ENCODE peak calls at places on chromosomes 3 and 15, in nine cellular contexts. E is fibroblast of lung; B is heart right ventricle; J is stomach; S is ovary; Q is pancreas; P is mesenchymal stem cell; F is effector memory CD4-positive, alpha-beta T cell; Z is adrenal gland. K is an unnamed sample. For H3K4me1, the result is how much of the 10 kb centered on the place peaks cover.

GRCh38 chr15:70451861-70452653 is 311.3 kb downstream of the UACA start:
- DNase-seq in E (no peak), B (no peak), J (peak), S (no peak), Q (no peak), P (no peak), F (no peak), Z (no peak), K (peak)

GRCh38 chr3:127254001-127254400 is 33.8 kb downstream of the PRR20G start:
- DNase-seq in E (no peak), B (no peak), J (no peak), S (no peak), Q (no peak), P (no peak), F (no peak), Z (no peak), K (no peak)

GRCh38 chr15:33656090-33656670 is 312.1 kb upstream of the CHRM5 start:
- DNase-seq in E (no peak), B (no peak), J (no peak), S (no peak), Q (no peak), P (no peak), F (no peak), Z (no peak), K (no peak)

GRCh38 chr3:414063-414462 is 217.5 kb downstream of the CHL1 start:
- DNase-seq in E (peak), B (no peak), J (no peak), S (no peak), Q (no peak), P (peak), F (no peak), Z (no peak), K (peak)

GRCh38 chr15:59178151-59178705 is 28.4 kb upstream of the LDHAL6B start:
- DNase-seq in E (no peak), B (no peak), J (no peak), S (no peak), Q (no peak), P (no peak), F (no peak), Z (no peak), K (no peak)

GRCh38 chr3:112514527-112515128 is 15.4 kb upstream of the BTLA start:
- DNase-seq in E (no peak), B (no peak), J (no peak), S (no peak), Q (no peak), P (peak), F (no peak), Z (no peak), K (no peak)

GRCh38 chr15:67114846-67115521 is 49.6 kb downstream of the SMAD3 start:
- DNase-seq in E (no peak), B (no peak), J (no peak), S (no peak), Q (no peak), P (no peak), F (no peak), Z (no peak), K (no peak)

GRCh38 chr15:23570466-23570865 is 5.0 kb downstream of the MKRN3 start:
- DNase-seq in E (no peak), B (no peak), J (no peak), S (no peak), Q (peak), P (no peak), F (no peak), Z (no peak), K (no peak)

GRCh38 chr3:38916706-38917105 is 100.7 kb upstream of the SCN10A start:
- DNase-seq in E (no peak), B (no peak), J (no peak), S (no peak), Q (no peak), P (peak), F (no peak), Z (no peak), K (no peak)

GRCh38 chr3:8712045-8712870 is 21.3 kb upstream of the CAV3 start:
- DNase-seq in E (peak), B (no peak), J (no peak), S (no peak), Q (no peak), P (no peak), F (no peak), Z (no peak), K (no peak)

GRCh38 chr15:32994810-32995424 is 199.6 kb downstream of the FMN1 start:
- DNase-seq in E (peak), B (no peak), J (no peak), S (no peak), Q (no peak), P (peak), F (no peak), Z (no peak), K (peak)

GRCh38 chr15:63999177-63999576 is 47.1 kb downstream of the DAPK2 start:
- DNase-seq in E (peak), B (no peak), J (no peak), S (no peak), Q (no peak), P (peak), F (no peak), Z (peak), K (no peak)

GRCh38 chr15:29377141-29377540 is 107.5 kb upstream of the NSMCE3 start:
- DNase-seq in E (no peak), B (no peak), J (no peak), S (no peak), Q (no peak), P (no peak), F (no peak), Z (no peak), K (no peak)

GRCh38 chr15:83380682-83381081 is 66.5 kb upstream of the SH3GL3 start:
- DNase-seq in E (peak), B (peak), J (no peak), S (no peak), Q (peak), P (peak), F (no peak), Z (no peak), K (peak)

GRCh38 chr3:100416863-100417262 is 15.5 kb downstream of the LNP1 start:
- DNase-seq in E (no peak), B (no peak), J (no peak), S (no peak), Q (no peak), P (no peak), F (no peak), Z (no peak), K (no peak)

GRCh38 chr3:72050048-72050632 is 265.2 kb upstream of the PROK2 start:
- DNase-seq in E (no peak), B (no peak), J (no peak), S (no peak), Q (no peak), P (no peak), F (no peak), Z (no peak), K (no peak)

GRCh38 chr3:39432342-39432741 is 25.8 kb downstream of the RPSA start:
- DNase-seq in E (no peak), B (no peak), J (no peak), S (no peak), Q (no peak), P (no peak), F (no peak), Z (no peak), K (no peak)

GRCh38 chr3:36843065-36844051 is 79.0 kb upstream of the DCLK3 start:
- DNase-seq in E (peak), B (no peak), J (no peak), S (no peak), Q (no peak), P (peak), F (peak), Z (peak), K (peak)

GRCh38 chr3:24521306-24522154 is 26.9 kb upstream of the THRB start:
- DNase-seq in E (peak), B (peak), J (peak), S (peak), Q (peak), P (peak), F (no peak), Z (peak), K (peak)

GRCh38 chr15:54089776-54090175 is 111.5 kb downstream of the UNC13C start:
- DNase-seq in E (no peak), B (no peak), J (no peak), S (no peak), Q (no peak), P (no peak), F (no peak), Z (no peak), K (no peak)

GRCh38 chr3:112027839-112028238 is 6.7 kb upstream of the TMPRSS7 start:
- DNase-seq in E (no peak), B (no peak), J (no peak), S (no peak), Q (no peak), P (no peak), F (no peak), Z (peak), K (no peak)

GRCh38 chr3:60652829-60653228 is 598.4 kb downstream of the FHIT start:
- DNase-seq in E (no peak), B (no peak), J (no peak), S (no peak), Q (no peak), P (no peak), F (no peak), Z (no peak), K (no peak)

GRCh38 chr3:128424508-128425069 is 42.1 kb downstream of the DNAJB8 start:
- DNase-seq in E (peak), B (no peak), J (no peak), S (no peak), Q (no peak), P (peak), F (no peak), Z (peak), K (no peak)

GRCh38 chr3:126129408-126129891 is 45.5 kb upstream of the SLC41A3 start:
- DNase-seq in E (peak), B (peak), J (peak), S (peak), Q (peak), P (no peak), F (no peak), Z (peak), K (no peak)

GRCh38 chr15:64009798-64010241 is 36.5 kb downstream of the DAPK2 start:
- DNase-seq in E (no peak), B (no peak), J (no peak), S (no peak), Q (no peak), P (no peak), F (no peak), Z (no peak), K (peak)

GRCh38 chr3:171807806-171808205 is 2.5 kb downstream of the PLD1 start:
- DNase-seq in E (no peak), B (no peak), J (no peak), S (no peak), Q (no peak), P (no peak), F (no peak), Z (no peak), K (no peak)
- H3K4me1 ChIP-seq in E (under half), B (under half), J (half or more), S (under half), Q (under half), P (under half), F (under half), Z (half or more), K (under half)

GRCh38 chr3:172099495-172099808 is 60.1 kb downstream of the FNDC3B start:
- DNase-seq in E (no peak), B (no peak), J (no peak), S (no peak), Q (no peak), P (no peak), F (no peak), Z (no peak), K (no peak)

GRCh38 chr3:172101107-172101506 is 61.7 kb downstream of the FNDC3B start:
- DNase-seq in E (no peak), B (no peak), J (no peak), S (no peak), Q (no peak), P (no peak), F (no peak), Z (no peak), K (no peak)

GRCh38 chr3:172098698-172099494 is 59.5 kb downstream of the FNDC3B start:
- DNase-seq in E (no peak), B (no peak), J (no peak), S (no peak), Q (no peak), P (no peak), F (no peak), Z (no peak), K (no peak)

GRCh38 chr3:172102123-172102882 is 62.9 kb downstream of the FNDC3B start:
- DNase-seq in E (no peak), B (no peak), J (no peak), S (no peak), Q (peak), P (no peak), F (peak), Z (no peak), K (no peak)

DNA sequence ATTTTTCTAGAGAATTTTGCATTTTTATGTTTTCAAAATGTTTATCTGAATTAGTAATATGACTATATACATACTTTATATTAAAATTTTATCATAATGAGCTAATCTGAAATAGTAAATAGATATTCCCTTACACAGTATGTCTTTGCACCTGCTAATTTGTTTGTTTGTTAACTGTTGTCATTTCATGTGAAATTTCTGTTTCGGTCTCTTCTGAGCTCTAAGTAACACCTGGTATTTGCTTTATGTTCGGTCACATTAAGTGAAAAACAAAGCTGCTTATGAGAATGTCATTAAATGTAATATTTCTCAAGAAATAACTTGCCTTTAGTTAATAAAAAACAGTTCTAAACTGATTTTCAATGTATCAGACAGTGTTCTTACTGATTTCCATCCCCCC is 61.1 kb downstream of the FNDC3B start:
- DNase-seq in E (no peak), B (no peak), J (no peak), S (no peak), Q (no peak), P (no peak), F (no peak), Z (no peak), K (no peak)
- H3K4me1 ChIP-seq in E (under half), B (half or more), J (half or more), S (under half), Q (half or more), P (under half), F (under half), Z (half or more), K (under half)

DNA sequence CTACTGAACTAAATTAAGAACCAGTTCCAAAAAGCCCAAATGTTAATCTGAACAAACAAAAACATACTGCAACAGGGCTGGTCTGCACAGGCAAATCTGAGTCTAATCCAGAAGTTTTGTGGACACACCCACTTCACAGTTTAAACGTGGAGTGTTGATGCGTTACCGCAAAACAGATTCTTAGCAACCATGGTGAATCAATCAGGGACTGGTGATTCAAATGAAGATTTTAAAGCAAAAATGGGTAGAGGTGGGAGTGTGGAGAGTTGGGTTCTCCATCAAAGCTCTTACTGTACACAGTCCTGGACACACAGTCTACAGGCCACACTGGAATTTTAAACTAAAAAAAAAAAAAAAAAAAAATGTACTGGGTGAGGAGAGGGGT is 5.2 kb downstream of the ANXA2 start:
- DNase-seq in E (peak), B (no peak), J (no peak), S (no peak), Q (no peak), P (peak), F (no peak), Z (no peak), K (peak)
- H3K4me1 ChIP-seq in E (under half), B (half or more), J (half or more), S (under half), Q (under half), P (under half), F (half or more), Z (half or more), K (under half)

GRCh38 chr15:60363024-60363674 is 34.6 kb downstream of the ANXA2 start:
- DNase-seq in E (no peak), B (no peak), J (no peak), S (no peak), Q (no peak), P (peak), F (no peak), Z (no peak), K (no peak)
- H3K4me1 ChIP-seq in E (under half), B (under half), J (half or more), S (under half), Q (under half), P (under half), F (under half), Z (under half), K (under half)

GRCh38 chr15:84982301-84982920 is 755 bp downstream of the PDE8A start:
- DNase-seq in E (peak), B (peak), J (peak), S (peak), Q (peak), P (peak), F (peak), Z (peak), K (peak)
- H3K4me1 ChIP-seq in E (under half), B (under half), J (half or more), S (under half), Q (under half), P (under half), F (under half), Z (half or more), K (under half)